ENCODE peak calls at places on chromosomes 2 and 18, in five cellular contexts. One of them, this sample, is unnamed.
A peak's percentile ranks its signal among the peaks of the same experiment; 100 is the strongest.

GRCh38 chr18:69757733-69758132 is 189.9 kb downstream of the CD226 start:
- DNase-seq in HepG2: no peak
- DNase-seq in IMR-90: peak; percentile 66
- DNase-seq in SK-N-SH: no peak
- DNase-seq in GM12878: no peak
- DNase-seq in this sample: no peak

GRCh38 chr2:151672277-151672676 is 62.0 kb downstream of the NEB start:
- DNase-seq in GM12878: no peak
- DNase-seq in IMR-90: no peak
- DNase-seq in HepG2: no peak
- DNase-seq in SK-N-SH: no peak
- DNase-seq in this sample: no peak

GRCh38 chr2:187169108-187169713 is 278.8 kb downstream of the CALCRL start:
- DNase-seq in IMR-90: no peak
- DNase-seq in HepG2: no peak
- DNase-seq in SK-N-SH: no peak
- DNase-seq in GM12878: peak; percentile 7
- DNase-seq in this sample: no peak

GRCh38 chr2:16247371-16248177 is 307.2 kb downstream of the MYCN start:
- DNase-seq in HepG2: no peak
- DNase-seq in GM12878: no peak
- DNase-seq in IMR-90: no peak
- DNase-seq in SK-N-SH: no peak
- DNase-seq in this sample: no peak

GRCh38 chr2:175805442-175806114 is 196.5 kb downstream of the LNPK start:
- DNase-seq in HepG2: no peak
- DNase-seq in SK-N-SH: no peak
- DNase-seq in IMR-90: no peak
- DNase-seq in GM12878: no peak
- DNase-seq in this sample: no peak

GRCh38 chr2:7016120-7016519 is 98.9 kb downstream of the RNF144A start:
- DNase-seq in IMR-90: no peak
- DNase-seq in HepG2: no peak
- DNase-seq in GM12878: no peak
- DNase-seq in SK-N-SH: no peak
- DNase-seq in this sample: no peak

GRCh38 chr2:1721706-1722483 is 22.4 kb downstream of the PXDN start:
- DNase-seq in IMR-90: peak; percentile 91
- DNase-seq in GM12878: no peak
- DNase-seq in HepG2: no peak
- DNase-seq in SK-N-SH: peak; percentile 35
- DNase-seq in this sample: no peak

GRCh38 chr2:72139471-72139870 is 8.2 kb downstream of the CYP26B1 start:
- DNase-seq in IMR-90: no peak
- DNase-seq in SK-N-SH: peak; percentile 15
- DNase-seq in GM12878: no peak
- DNase-seq in HepG2: no peak
- DNase-seq in this sample: no peak

GRCh38 chr2:33526132-33526531 is 49.7 kb downstream of the RASGRP3 start:
- DNase-seq in GM12878: no peak
- DNase-seq in SK-N-SH: no peak
- DNase-seq in IMR-90: peak; percentile 43
- DNase-seq in HepG2: no peak
- DNase-seq in this sample: no peak

GRCh38 chr2:211766689-211767088 is 771.9 kb downstream of the ERBB4 start:
- DNase-seq in IMR-90: no peak
- DNase-seq in HepG2: no peak
- DNase-seq in GM12878: no peak
- DNase-seq in SK-N-SH: no peak
- DNase-seq in this sample: no peak

GRCh38 chr2:145906356-145906755 is 1386.4 kb upstream of the ZEB2 start:
- DNase-seq in IMR-90: peak; percentile 1
- DNase-seq in SK-N-SH: no peak
- DNase-seq in HepG2: peak; percentile 44
- DNase-seq in GM12878: no peak
- DNase-seq in this sample: no peak

GRCh38 chr2:219996366-219996765 is 368.9 kb downstream of the SLC4A3 start:
- DNase-seq in GM12878: no peak
- DNase-seq in SK-N-SH: no peak
- DNase-seq in HepG2: no peak
- DNase-seq in IMR-90: no peak
- DNase-seq in this sample: no peak

GRCh38 chr2:96174251-96175144 is 29.3 kb upstream of the DUSP2 start:
- DNase-seq in GM12878: no peak
- DNase-seq in HepG2: peak; percentile 71
- DNase-seq in SK-N-SH: peak; percentile 85
- DNase-seq in IMR-90: peak; percentile 51
- DNase-seq in this sample: peak; percentile 80
- TF ChIP-seq SMC3 in GM12878: peak; percentile 99
- TF ChIP-seq SMC3 in HepG2: peak; percentile 87
- TF ChIP-seq SMC3 in SK-N-SH: peak; percentile 97
- TF ChIP-seq SMC3 in IMR-90: peak; percentile 90
- TF ChIP-seq SMC3 in this sample: peak; percentile 96

GRCh38 chr2:205716126-205716525 is 33.8 kb downstream of the NRP2 start:
- DNase-seq in SK-N-SH: no peak
- DNase-seq in GM12878: no peak
- DNase-seq in IMR-90: no peak
- DNase-seq in HepG2: no peak
- DNase-seq in this sample: peak; percentile 73

GRCh38 chr2:205714789-205715411 is 32.6 kb downstream of the NRP2 start:
- DNase-seq in GM12878: no peak
- DNase-seq in IMR-90: peak; percentile 38
- DNase-seq in HepG2: no peak
- DNase-seq in SK-N-SH: no peak
- DNase-seq in this sample: no peak

GRCh38 chr2:205712508-205712907 is 30.2 kb downstream of the NRP2 start:
- DNase-seq in HepG2: no peak
- DNase-seq in SK-N-SH: no peak
- DNase-seq in GM12878: no peak
- DNase-seq in IMR-90: peak; percentile 92
- DNase-seq in this sample: no peak

GRCh38 chr2:205712983-205713531 is 30.8 kb downstream of the NRP2 start:
- DNase-seq in IMR-90: peak; percentile 58
- DNase-seq in GM12878: no peak
- DNase-seq in HepG2: no peak
- DNase-seq in SK-N-SH: no peak
- DNase-seq in this sample: no peak

DNA sequence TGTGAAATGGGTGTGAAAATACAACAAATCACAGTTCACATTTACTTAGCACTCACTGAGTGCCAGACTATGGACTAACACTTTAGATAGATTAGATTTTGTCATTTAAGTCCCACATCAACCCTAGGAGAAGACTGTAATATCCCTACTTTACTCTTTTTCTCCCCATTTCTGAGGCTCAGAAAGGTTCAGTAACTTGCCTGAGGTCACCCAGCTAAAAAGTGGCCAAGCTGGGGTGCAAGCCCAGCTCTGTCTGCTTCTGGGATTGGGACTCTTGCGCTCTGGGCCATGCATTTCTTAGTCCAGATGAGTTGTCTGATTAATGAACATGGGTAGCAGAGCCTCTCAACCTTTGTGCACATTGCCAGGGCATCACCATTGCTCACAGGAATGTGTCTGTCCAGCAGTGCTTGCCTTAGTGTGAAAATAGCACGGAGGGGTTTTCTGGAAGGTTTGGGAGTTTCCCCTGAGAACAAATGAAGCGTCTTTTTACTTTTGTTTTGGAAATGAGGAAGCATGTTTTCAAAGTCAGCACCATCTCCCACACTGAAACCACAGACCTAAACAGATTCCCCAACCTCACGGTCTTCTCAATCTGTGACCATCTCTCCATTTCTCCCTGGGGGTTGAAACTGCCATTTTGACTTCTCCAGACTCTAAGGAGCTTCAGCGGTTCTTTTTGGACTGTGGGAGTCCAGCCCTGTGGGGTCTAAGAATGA is 31.9 kb downstream of the NRP2 start:
- DNase-seq in HepG2: no peak
- DNase-seq in SK-N-SH: no peak
- DNase-seq in GM12878: peak; percentile 78
- DNase-seq in IMR-90: peak; percentile 87
- DNase-seq in this sample: no peak
- H2AFZ ChIP-seq in HepG2: no peak overlapping the region
- H2AFZ ChIP-seq in SK-N-SH: no peak overlapping the region
- H2AFZ ChIP-seq in GM12878: peak overlapping the region; percentile 75
- H2AFZ ChIP-seq in IMR-90: peak overlapping the region; percentile 62
- H2AFZ ChIP-seq in this sample: no peak overlapping the region

GRCh38 chr2:65256088-65256487 is 28.5 kb downstream of the ACTR2 start:
- DNase-seq in GM12878: no peak
- DNase-seq in IMR-90: no peak
- DNase-seq in SK-N-SH: no peak
- DNase-seq in HepG2: no peak
- DNase-seq in this sample: no peak
- TF ChIP-seq SMC3 in GM12878: no peak
- TF ChIP-seq SMC3 in IMR-90: no peak
- TF ChIP-seq SMC3 in SK-N-SH: no peak
- TF ChIP-seq SMC3 in HepG2: no peak
- TF ChIP-seq SMC3 in this sample: no peak

DNA sequence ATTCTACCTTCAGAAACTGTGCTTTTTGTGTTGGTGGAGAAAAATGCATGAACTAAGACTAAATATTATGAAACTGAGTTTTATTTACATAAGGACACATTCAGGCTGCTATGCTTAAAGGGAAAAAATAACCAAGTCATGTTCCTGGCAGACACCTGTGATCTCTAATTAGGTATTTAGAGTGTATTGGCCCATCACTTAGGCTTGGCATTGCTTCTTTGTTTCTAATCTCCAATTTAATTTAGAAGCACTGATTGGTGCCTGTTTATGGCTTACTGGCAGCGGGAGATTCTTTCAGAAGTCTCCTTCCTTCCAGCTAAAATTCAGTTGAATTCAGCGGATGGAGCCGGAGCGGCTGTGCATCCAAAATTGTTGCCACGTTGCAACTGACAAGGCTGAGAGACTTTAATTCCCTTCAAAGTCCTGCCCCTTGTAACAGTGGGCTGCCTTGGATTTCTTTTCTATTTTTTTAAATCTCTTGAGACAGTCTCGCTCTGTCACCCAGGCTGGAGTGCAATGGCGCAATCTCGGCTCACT is 66.5 kb downstream of the VWA3B start:
- DNase-seq in GM12878: no peak
- DNase-seq in HepG2: no peak
- DNase-seq in SK-N-SH: no peak
- DNase-seq in IMR-90: no peak
- DNase-seq in this sample: no peak
- H2AFZ ChIP-seq in GM12878: no peak overlapping the region
- H2AFZ ChIP-seq in HepG2: no peak overlapping the region
- H2AFZ ChIP-seq in SK-N-SH: no peak overlapping the region
- H2AFZ ChIP-seq in IMR-90: no peak overlapping the region
- H2AFZ ChIP-seq in this sample: no peak overlapping the region

GRCh38 chr2:230905448-230906430 is 19.3 kb downstream of the GPR55 start:
- DNase-seq in GM12878: no peak
- DNase-seq in HepG2: peak; percentile 83
- DNase-seq in IMR-90: peak; percentile 44
- DNase-seq in SK-N-SH: no peak
- DNase-seq in this sample: peak; percentile 19

GRCh38 chr2:230906471-230907230 is 18.4 kb downstream of the GPR55 start:
- DNase-seq in SK-N-SH: no peak
- DNase-seq in HepG2: no peak
- DNase-seq in IMR-90: no peak
- DNase-seq in GM12878: no peak
- DNase-seq in this sample: no peak

GRCh38 chr2:230908094-230908594 is 16.9 kb downstream of the GPR55 start:
- DNase-seq in IMR-90: peak; percentile 3
- DNase-seq in SK-N-SH: no peak
- DNase-seq in GM12878: no peak
- DNase-seq in HepG2: no peak
- DNase-seq in this sample: peak; percentile 12

GRCh38 chr2:230908595-230909191 is 16.3 kb downstream of the GPR55 start:
- DNase-seq in IMR-90: peak; percentile 93
- DNase-seq in GM12878: no peak
- DNase-seq in SK-N-SH: no peak
- DNase-seq in HepG2: peak; percentile 59
- DNase-seq in this sample: peak; percentile 76

DNA sequence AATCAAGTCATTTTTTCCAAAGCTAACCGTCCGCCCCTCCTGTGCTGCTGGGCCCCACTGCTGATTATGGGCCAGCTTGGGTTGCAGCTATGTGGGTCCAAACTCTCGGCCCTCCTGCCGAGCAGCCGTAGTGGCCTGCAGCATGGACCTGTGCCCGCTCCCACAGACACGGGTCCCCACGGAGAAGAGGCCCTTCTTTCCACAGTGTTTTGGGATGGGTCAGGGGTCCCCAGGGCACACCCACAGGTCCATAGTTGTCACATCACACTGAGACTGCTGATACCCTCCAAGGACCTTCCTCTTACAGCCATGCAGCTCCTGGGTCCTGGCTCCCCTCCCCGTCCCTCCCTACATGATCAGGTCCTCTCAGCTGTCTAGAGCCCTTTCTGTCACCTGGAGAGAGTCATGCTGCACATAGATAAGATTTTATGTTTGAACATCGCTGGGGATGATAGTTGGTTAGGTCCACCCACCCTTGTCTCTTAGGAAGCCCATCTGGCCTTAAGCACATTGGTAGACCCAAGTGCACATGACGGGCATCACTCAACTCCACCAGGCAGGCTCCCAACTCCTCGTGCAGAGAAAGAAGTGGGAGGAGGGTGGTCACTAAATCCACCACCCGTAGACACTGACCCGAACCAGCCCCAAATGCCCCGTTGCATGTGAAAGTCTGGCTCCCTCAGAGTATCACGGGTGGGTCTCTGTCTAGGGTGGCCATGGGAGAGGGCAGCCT is 17.5 kb downstream of the GPR55 start:
- DNase-seq in SK-N-SH: no peak
- DNase-seq in GM12878: no peak
- DNase-seq in HepG2: no peak
- DNase-seq in IMR-90: no peak
- DNase-seq in this sample: peak; percentile 65
- TF ChIP-seq SMC3 in SK-N-SH: no peak
- TF ChIP-seq SMC3 in GM12878: no peak
- TF ChIP-seq SMC3 in HepG2: no peak
- TF ChIP-seq SMC3 in IMR-90: no peak
- TF ChIP-seq SMC3 in this sample: no peak

GRCh38 chr2:192465145-192465544 is 270.4 kb upstream of the TMEFF2 start:
- DNase-seq in HepG2: no peak
- DNase-seq in SK-N-SH: no peak
- DNase-seq in IMR-90: no peak
- DNase-seq in GM12878: no peak
- DNase-seq in this sample: no peak
- H2AFZ ChIP-seq in HepG2: no peak overlapping the region
- H2AFZ ChIP-seq in SK-N-SH: no peak overlapping the region
- H2AFZ ChIP-seq in IMR-90: no peak overlapping the region
- H2AFZ ChIP-seq in GM12878: no peak overlapping the region
- H2AFZ ChIP-seq in this sample: no peak overlapping the region

GRCh38 chr2:216057688-216058193 is 23.9 kb downstream of the PECR start:
- DNase-seq in GM12878: peak; percentile 96
- DNase-seq in IMR-90: peak; percentile 70
- DNase-seq in SK-N-SH: no peak
- DNase-seq in HepG2: no peak
- DNase-seq in this sample: no peak
- TF ChIP-seq SMC3 in GM12878: no peak
- TF ChIP-seq SMC3 in IMR-90: no peak
- TF ChIP-seq SMC3 in SK-N-SH: no peak
- TF ChIP-seq SMC3 in HepG2: no peak
- TF ChIP-seq SMC3 in this sample: no peak

DNA sequence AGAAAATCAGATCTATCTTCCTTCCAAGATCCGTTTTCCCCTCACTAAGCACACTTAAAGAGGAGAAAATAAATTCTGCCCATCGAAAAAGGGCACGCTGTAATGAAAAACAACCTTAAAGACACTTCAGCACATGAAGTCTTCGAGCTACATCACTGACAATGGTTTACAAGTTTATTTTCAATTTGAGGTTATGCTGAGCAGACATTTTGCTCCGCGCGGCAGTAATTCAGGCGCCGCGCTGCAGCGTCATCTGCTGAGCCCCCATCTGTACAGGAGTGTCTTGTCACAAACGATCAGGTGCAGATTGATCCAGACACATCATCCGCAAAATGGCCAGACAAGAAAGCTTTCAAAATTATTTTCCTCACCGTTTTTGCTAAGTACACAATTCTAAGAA is 341.7 kb downstream of the STK39 start:
- DNase-seq in GM12878: no peak
- DNase-seq in IMR-90: no peak
- DNase-seq in HepG2: no peak
- DNase-seq in SK-N-SH: no peak
- DNase-seq in this sample: no peak
- H2AFZ ChIP-seq in GM12878: no peak overlapping the region
- H2AFZ ChIP-seq in IMR-90: no peak overlapping the region
- H2AFZ ChIP-seq in HepG2: no peak overlapping the region
- H2AFZ ChIP-seq in SK-N-SH: no peak overlapping the region
- H2AFZ ChIP-seq in this sample: no peak overlapping the region

This sample was measured in K562.